ENCODE peak calls at places on chromosomes 5 and 9, in eight cellular contexts. One of them, this sample, is unnamed.

GRCh38 chr9:103183569-103184191 is 188.5 kb downstream of the CYLC2 start:
- DNase-seq in HAP-1: no peak
- DNase-seq in effector memory CD4-positive, alpha-beta T cell: no peak
- DNase-seq in mucosa of descending colon: no peak
- DNase-seq in H1: no peak
- DNase-seq in fibroblast of lung: no peak
- DNase-seq in neural progenitor cell: no peak
- DNase-seq in K562: no peak
- DNase-seq in this sample: no peak

GRCh38 chr5:135069016-135069770 is 35.2 kb upstream of the PITX1 start:
- DNase-seq in HAP-1: peak; percentile 67
- DNase-seq in effector memory CD4-positive, alpha-beta T cell: no peak
- DNase-seq in mucosa of descending colon: no peak
- DNase-seq in H1: no peak
- DNase-seq in fibroblast of lung: no peak
- DNase-seq in neural progenitor cell: peak; percentile 96
- DNase-seq in K562: no peak
- DNase-seq in this sample: peak; percentile 32

GRCh38 chr5:177402271-177403043 is 2.0 kb upstream of the PFN3 start:
- DNase-seq in HAP-1: no peak
- DNase-seq in effector memory CD4-positive, alpha-beta T cell: peak; percentile 40
- DNase-seq in mucosa of descending colon: peak; percentile 90
- DNase-seq in H1: peak; percentile 68
- DNase-seq in fibroblast of lung: peak; percentile 58
- DNase-seq in neural progenitor cell: peak; percentile 88
- DNase-seq in K562: no peak
- DNase-seq in this sample: peak; percentile 68

GRCh38 chr5:7329712-7330111 is 66.2 kb upstream of the ADCY2 start:
- DNase-seq in HAP-1: no peak
- DNase-seq in effector memory CD4-positive, alpha-beta T cell: no peak
- DNase-seq in mucosa of descending colon: no peak
- DNase-seq in H1: no peak
- DNase-seq in fibroblast of lung: peak; percentile 35
- DNase-seq in neural progenitor cell: no peak
- DNase-seq in K562: no peak
- DNase-seq in this sample: no peak

GRCh38 chr9:14702200-14702599 is 9.0 kb upstream of the ZDHHC21 start:
- DNase-seq in HAP-1: no peak
- DNase-seq in effector memory CD4-positive, alpha-beta T cell: no peak
- DNase-seq in mucosa of descending colon: no peak
- DNase-seq in H1: no peak
- DNase-seq in fibroblast of lung: no peak
- DNase-seq in neural progenitor cell: no peak
- DNase-seq in K562: no peak
- DNase-seq in this sample: no peak

GRCh38 chr5:135009736-135010501 is 24.1 kb downstream of the PITX1 start:
- DNase-seq in HAP-1: no peak
- DNase-seq in effector memory CD4-positive, alpha-beta T cell: no peak
- DNase-seq in mucosa of descending colon: no peak
- DNase-seq in H1: no peak
- DNase-seq in fibroblast of lung: no peak
- DNase-seq in neural progenitor cell: no peak
- DNase-seq in K562: no peak
- DNase-seq in this sample: no peak

GRCh38 chr5:138869038-138869437 is 6.1 kb downstream of the LRRTM2 start:
- DNase-seq in HAP-1: no peak
- DNase-seq in effector memory CD4-positive, alpha-beta T cell: no peak
- DNase-seq in mucosa of descending colon: no peak
- DNase-seq in H1: no peak
- DNase-seq in fibroblast of lung: no peak
- DNase-seq in neural progenitor cell: no peak
- DNase-seq in K562: no peak
- DNase-seq in this sample: no peak

GRCh38 chr9:129580211-129580915 is 40.5 kb downstream of the C9orf50 start:
- DNase-seq in HAP-1: no peak
- DNase-seq in effector memory CD4-positive, alpha-beta T cell: no peak
- DNase-seq in mucosa of descending colon: no peak
- DNase-seq in H1: no peak
- DNase-seq in fibroblast of lung: no peak
- DNase-seq in neural progenitor cell: no peak
- DNase-seq in K562: no peak
- DNase-seq in this sample: no peak

GRCh38 chr5:108836492-108836891 is 88.8 kb downstream of the FER start:
- DNase-seq in HAP-1: no peak
- DNase-seq in effector memory CD4-positive, alpha-beta T cell: no peak
- DNase-seq in mucosa of descending colon: no peak
- DNase-seq in H1: no peak
- DNase-seq in fibroblast of lung: no peak
- DNase-seq in neural progenitor cell: no peak
- DNase-seq in K562: no peak
- DNase-seq in this sample: no peak

GRCh38 chr9:125829743-125830142 is 82.6 kb downstream of the PBX3 start:
- DNase-seq in HAP-1: no peak
- DNase-seq in effector memory CD4-positive, alpha-beta T cell: peak; percentile 2
- DNase-seq in mucosa of descending colon: no peak
- DNase-seq in H1: no peak
- DNase-seq in fibroblast of lung: peak; percentile 19
- DNase-seq in neural progenitor cell: no peak
- DNase-seq in K562: no peak
- DNase-seq in this sample: no peak

GRCh38 chr5:55533806-55534435 is 843 bp downstream of the PLPP1 start:
- DNase-seq in HAP-1: peak; percentile 53
- DNase-seq in effector memory CD4-positive, alpha-beta T cell: no peak
- DNase-seq in mucosa of descending colon: no peak
- DNase-seq in H1: no peak
- DNase-seq in fibroblast of lung: peak; percentile 60
- DNase-seq in neural progenitor cell: peak; percentile 84
- DNase-seq in K562: no peak
- DNase-seq in this sample: peak; percentile 16

GRCh38 chr5:41790038-41790776 is 80.0 kb downstream of the OXCT1 start:
- DNase-seq in HAP-1: no peak
- DNase-seq in effector memory CD4-positive, alpha-beta T cell: no peak
- DNase-seq in mucosa of descending colon: no peak
- DNase-seq in H1: no peak
- DNase-seq in fibroblast of lung: peak; percentile 39
- DNase-seq in neural progenitor cell: no peak
- DNase-seq in K562: no peak
- DNase-seq in this sample: no peak

GRCh38 chr5:41788800-41789395 is 81.3 kb downstream of the OXCT1 start:
- DNase-seq in HAP-1: no peak
- DNase-seq in effector memory CD4-positive, alpha-beta T cell: no peak
- DNase-seq in mucosa of descending colon: no peak
- DNase-seq in H1: no peak
- DNase-seq in fibroblast of lung: peak; percentile 81
- DNase-seq in neural progenitor cell: no peak
- DNase-seq in K562: no peak
- DNase-seq in this sample: no peak

GRCh38 chr5:41787257-41787656 is 83.0 kb downstream of the OXCT1 start:
- DNase-seq in HAP-1: no peak
- DNase-seq in effector memory CD4-positive, alpha-beta T cell: no peak
- DNase-seq in mucosa of descending colon: no peak
- DNase-seq in H1: no peak
- DNase-seq in fibroblast of lung: no peak
- DNase-seq in neural progenitor cell: no peak
- DNase-seq in K562: no peak
- DNase-seq in this sample: no peak

GRCh38 chr5:41793156-41793770 is 77.0 kb downstream of the OXCT1 start:
- DNase-seq in HAP-1: peak; percentile 8
- DNase-seq in effector memory CD4-positive, alpha-beta T cell: no peak
- DNase-seq in mucosa of descending colon: no peak
- DNase-seq in H1: no peak
- DNase-seq in fibroblast of lung: peak; percentile 76
- DNase-seq in neural progenitor cell: no peak
- DNase-seq in K562: no peak
- DNase-seq in this sample: no peak

DNA sequence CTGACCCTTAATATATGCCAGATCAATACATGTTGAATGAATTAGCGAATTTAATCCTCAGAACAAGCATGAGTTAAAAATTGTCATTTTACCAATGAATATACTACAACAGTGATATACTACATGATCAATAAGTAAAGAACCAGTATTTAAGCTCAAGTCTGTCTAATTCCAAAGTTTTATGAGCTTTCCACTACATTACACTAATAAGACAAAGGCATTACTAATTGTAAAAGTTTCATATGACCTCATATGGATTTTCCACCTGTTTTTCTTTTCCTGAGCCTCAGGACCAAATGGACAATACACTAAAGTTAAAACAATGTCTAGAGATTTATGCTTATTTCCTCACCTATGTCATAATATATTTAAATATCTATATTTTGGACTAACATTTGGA is 80.8 kb downstream of the OXCT1 start:
- DNase-seq in HAP-1: no peak
- DNase-seq in effector memory CD4-positive, alpha-beta T cell: no peak
- DNase-seq in mucosa of descending colon: no peak
- DNase-seq in H1: no peak
- DNase-seq in fibroblast of lung: peak; percentile 8
- DNase-seq in neural progenitor cell: no peak
- DNase-seq in K562: no peak
- DNase-seq in this sample: no peak
- H3K4me1 ChIP-seq in HAP-1: peaks cover 9% of the 10 kb centered on the region
- H3K4me1 ChIP-seq in effector memory CD4-positive, alpha-beta T cell: no peaks in the 10 kb centered on the region
- H3K4me1 ChIP-seq in mucosa of descending colon: no peaks in the 10 kb centered on the region
- H3K4me1 ChIP-seq in H1: no peaks in the 10 kb centered on the region
- H3K4me1 ChIP-seq in fibroblast of lung: peaks cover 24% of the 10 kb centered on the region
- H3K4me1 ChIP-seq in neural progenitor cell: no peaks in the 10 kb centered on the region
- H3K4me1 ChIP-seq in K562: no peaks in the 10 kb centered on the region
- H3K4me1 ChIP-seq in this sample: no peaks in the 10 kb centered on the region

GRCh38 chr5:141870226-141870625 is 8.0 kb downstream of the PCDH1 start:
- DNase-seq in HAP-1: no peak
- DNase-seq in effector memory CD4-positive, alpha-beta T cell: no peak
- DNase-seq in mucosa of descending colon: no peak
- DNase-seq in H1: no peak
- DNase-seq in fibroblast of lung: no peak
- DNase-seq in neural progenitor cell: no peak
- DNase-seq in K562: no peak
- DNase-seq in this sample: no peak
- H3K4me1 ChIP-seq in HAP-1: peaks cover 9% of the 10 kb centered on the region
- H3K4me1 ChIP-seq in effector memory CD4-positive, alpha-beta T cell: no peaks in the 10 kb centered on the region
- H3K4me1 ChIP-seq in mucosa of descending colon: peaks cover 68% of the 10 kb centered on the region
- H3K4me1 ChIP-seq in H1: peaks cover 35% of the 10 kb centered on the region
- H3K4me1 ChIP-seq in fibroblast of lung: no peaks in the 10 kb centered on the region
- H3K4me1 ChIP-seq in neural progenitor cell: peaks cover 44% of the 10 kb centered on the region
- H3K4me1 ChIP-seq in K562: peaks cover 8% of the 10 kb centered on the region
- H3K4me1 ChIP-seq in this sample: peaks cover 13% of the 10 kb centered on the region

GRCh38 chr5:67015577-67016290 is 180.9 kb downstream of the CD180 start:
- DNase-seq in HAP-1: no peak
- DNase-seq in effector memory CD4-positive, alpha-beta T cell: no peak
- DNase-seq in mucosa of descending colon: no peak
- DNase-seq in H1: no peak
- DNase-seq in fibroblast of lung: peak; percentile 91
- DNase-seq in neural progenitor cell: no peak
- DNase-seq in K562: no peak
- DNase-seq in this sample: no peak
- H3K4me1 ChIP-seq in HAP-1: peaks cover 18% of the 10 kb centered on the region
- H3K4me1 ChIP-seq in effector memory CD4-positive, alpha-beta T cell: peaks cover 5% of the 10 kb centered on the region
- H3K4me1 ChIP-seq in mucosa of descending colon: peaks cover 7% of the 10 kb centered on the region
- H3K4me1 ChIP-seq in H1: peaks cover 2% of the 10 kb centered on the region
- H3K4me1 ChIP-seq in fibroblast of lung: peaks cover 12% of the 10 kb centered on the region
- H3K4me1 ChIP-seq in neural progenitor cell: peaks cover 23% of the 10 kb centered on the region
- H3K4me1 ChIP-seq in K562: no peaks in the 10 kb centered on the region
- H3K4me1 ChIP-seq in this sample: no peaks in the 10 kb centered on the region

DNA sequence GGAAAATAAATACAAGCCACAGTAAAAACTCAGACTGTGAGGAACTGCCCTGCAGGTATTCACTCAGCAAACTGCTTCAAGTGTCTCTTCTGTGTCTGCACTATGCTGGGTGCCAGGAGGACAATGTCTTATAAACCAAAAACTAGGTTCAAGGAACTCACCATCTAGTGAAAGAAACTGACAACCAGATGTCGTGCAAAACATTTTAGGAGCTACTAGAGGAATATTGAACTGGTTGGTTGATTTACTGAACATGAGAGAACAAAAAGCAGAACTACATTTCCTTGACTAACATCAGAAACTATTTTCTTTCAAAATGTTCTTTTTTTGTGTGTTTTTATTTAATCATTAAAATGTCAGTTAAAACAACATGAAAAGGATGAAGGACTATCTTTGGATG is 35.2 kb downstream of the ZNF366 start:
- DNase-seq in HAP-1: no peak
- DNase-seq in effector memory CD4-positive, alpha-beta T cell: no peak
- DNase-seq in mucosa of descending colon: no peak
- DNase-seq in H1: no peak
- DNase-seq in fibroblast of lung: no peak
- DNase-seq in neural progenitor cell: no peak
- DNase-seq in K562: no peak
- DNase-seq in this sample: no peak
- H3K4me1 ChIP-seq in HAP-1: peaks cover 21% of the 10 kb centered on the region
- H3K4me1 ChIP-seq in effector memory CD4-positive, alpha-beta T cell: no peaks in the 10 kb centered on the region
- H3K4me1 ChIP-seq in mucosa of descending colon: no peaks in the 10 kb centered on the region
- H3K4me1 ChIP-seq in H1: no peaks in the 10 kb centered on the region
- H3K4me1 ChIP-seq in fibroblast of lung: peaks cover 4% of the 10 kb centered on the region
- H3K4me1 ChIP-seq in neural progenitor cell: peaks cover 17% of the 10 kb centered on the region
- H3K4me1 ChIP-seq in K562: no peaks in the 10 kb centered on the region
- H3K4me1 ChIP-seq in this sample: no peaks in the 10 kb centered on the region

DNA sequence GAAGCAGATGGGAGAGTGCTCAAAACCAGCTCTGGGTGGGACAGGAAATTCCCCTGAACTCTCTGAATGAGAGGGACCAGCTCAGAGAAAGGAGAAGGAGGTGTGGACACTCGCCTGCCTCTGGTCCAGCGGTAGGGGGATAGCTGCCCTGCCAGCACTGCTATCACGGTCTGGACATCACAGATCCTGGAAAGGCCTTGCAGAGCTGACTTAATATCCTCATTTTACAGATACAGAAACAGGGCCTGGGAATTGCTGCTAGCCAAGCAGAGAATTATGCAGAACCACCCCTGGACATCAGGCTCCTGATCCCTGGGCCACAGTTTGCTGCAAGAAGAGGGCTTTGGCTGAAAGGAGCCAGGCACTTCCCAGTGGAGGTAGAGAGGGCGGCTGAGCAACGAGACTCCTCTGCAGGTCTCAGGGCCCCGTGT is 4.8 kb downstream of the TRAF1 start:
- DNase-seq in HAP-1: no peak
- DNase-seq in effector memory CD4-positive, alpha-beta T cell: no peak
- DNase-seq in mucosa of descending colon: no peak
- DNase-seq in H1: no peak
- DNase-seq in fibroblast of lung: no peak
- DNase-seq in neural progenitor cell: no peak
- DNase-seq in K562: no peak
- DNase-seq in this sample: no peak
- H3K4me1 ChIP-seq in HAP-1: peaks cover 11% of the 10 kb centered on the region
- H3K4me1 ChIP-seq in effector memory CD4-positive, alpha-beta T cell: peaks cover 92% of the 10 kb centered on the region
- H3K4me1 ChIP-seq in mucosa of descending colon: no peaks in the 10 kb centered on the region
- H3K4me1 ChIP-seq in H1: peaks cover 6% of the 10 kb centered on the region
- H3K4me1 ChIP-seq in fibroblast of lung: peaks cover 10% of the 10 kb centered on the region
- H3K4me1 ChIP-seq in neural progenitor cell: no peaks in the 10 kb centered on the region
- H3K4me1 ChIP-seq in K562: peaks cover 19% of the 10 kb centered on the region
- H3K4me1 ChIP-seq in this sample: peaks cover 20% of the 10 kb centered on the region

DNA sequence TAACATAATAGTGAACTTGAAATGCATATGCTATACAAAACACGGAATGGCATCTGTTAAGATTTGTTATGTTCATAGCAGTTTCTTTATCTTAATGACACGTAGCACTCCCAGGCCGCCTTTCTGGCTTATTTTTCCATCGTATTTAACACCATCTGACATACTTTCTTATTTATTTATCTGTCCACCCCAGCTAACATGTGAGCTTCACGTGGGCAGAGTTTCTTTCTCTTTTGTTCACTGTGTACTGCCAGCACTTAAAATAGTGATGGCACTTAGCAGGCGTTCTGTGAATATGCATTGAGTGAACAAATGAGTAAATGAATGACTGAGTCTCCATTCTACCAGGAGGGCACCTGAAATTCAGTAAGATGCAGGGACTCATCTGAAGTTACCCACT is 29.4 kb upstream of the SYNPO start:
- DNase-seq in HAP-1: no peak
- DNase-seq in effector memory CD4-positive, alpha-beta T cell: no peak
- DNase-seq in mucosa of descending colon: no peak
- DNase-seq in H1: no peak
- DNase-seq in fibroblast of lung: no peak
- DNase-seq in neural progenitor cell: no peak
- DNase-seq in K562: no peak
- DNase-seq in this sample: no peak
- H3K4me1 ChIP-seq in HAP-1: peaks cover 3% of the 10 kb centered on the region
- H3K4me1 ChIP-seq in effector memory CD4-positive, alpha-beta T cell: no peaks in the 10 kb centered on the region
- H3K4me1 ChIP-seq in mucosa of descending colon: peaks cover 46% of the 10 kb centered on the region
- H3K4me1 ChIP-seq in H1: peaks cover 3% of the 10 kb centered on the region
- H3K4me1 ChIP-seq in fibroblast of lung: peaks cover 5% of the 10 kb centered on the region
- H3K4me1 ChIP-seq in neural progenitor cell: peaks cover 4% of the 10 kb centered on the region
- H3K4me1 ChIP-seq in K562: peaks cover under 1% of the 10 kb centered on the region
- H3K4me1 ChIP-seq in this sample: peaks cover 15% of the 10 kb centered on the region